ENCODE peak calls at places on chromosomes 12 and 14, in four cellular contexts. One of them, this sample, is unnamed.

GRCh38 chr12:25929096-25929637 is 29.3 kb upstream of the RASSF8 start:
- DNase-seq in heart left ventricle: no peak
- DNase-seq in MM.1S: no peak
- DNase-seq in endothelial cell of umbilical vein: no peak
- DNase-seq in this sample: no peak

GRCh38 chr14:75242546-75243273 is 35.9 kb upstream of the FOS start:
- DNase-seq in heart left ventricle: peak
- DNase-seq in MM.1S: no peak
- DNase-seq in endothelial cell of umbilical vein: no peak
- DNase-seq in this sample: no peak

GRCh38 chr12:132275110-132275531 is 54.3 kb downstream of the GALNT9 start:
- DNase-seq in heart left ventricle: no peak
- DNase-seq in MM.1S: no peak
- DNase-seq in endothelial cell of umbilical vein: peak
- DNase-seq in this sample: no peak

GRCh38 chr12:126784328-126784921 is 1482.5 kb upstream of the TMEM132C start:
- DNase-seq in heart left ventricle: peak
- DNase-seq in MM.1S: peak
- DNase-seq in endothelial cell of umbilical vein: no peak
- DNase-seq in this sample: peak

GRCh38 chr12:21239866-21240265 is 94.9 kb downstream of the SLCO1A2 start:
- DNase-seq in heart left ventricle: no peak
- DNase-seq in MM.1S: no peak
- DNase-seq in endothelial cell of umbilical vein: no peak
- DNase-seq in this sample: no peak

GRCh38 chr14:73786942-73787759 is 64.5 kb upstream of the PTGR2 start:
- DNase-seq in heart left ventricle: peak
- DNase-seq in MM.1S: peak
- DNase-seq in endothelial cell of umbilical vein: peak
- DNase-seq in this sample: peak

GRCh38 chr14:104155513-104155912 is 17.1 kb downstream of the KIF26A start:
- DNase-seq in heart left ventricle: peak
- DNase-seq in MM.1S: no peak
- DNase-seq in endothelial cell of umbilical vein: peak
- DNase-seq in this sample: no peak

GRCh38 chr14:95514131-95515079 is 2.0 kb downstream of the SYNE3 start:
- DNase-seq in heart left ventricle: no peak
- DNase-seq in MM.1S: peak
- DNase-seq in endothelial cell of umbilical vein: no peak
- DNase-seq in this sample: no peak

GRCh38 chr14:75477881-75478280 is 44.4 kb upstream of the BATF start:
- DNase-seq in heart left ventricle: no peak
- DNase-seq in MM.1S: no peak
- DNase-seq in endothelial cell of umbilical vein: no peak
- DNase-seq in this sample: no peak

GRCh38 chr12:2324375-2324774 is 271.6 kb downstream of the CACNA1C start:
- DNase-seq in heart left ventricle: no peak
- DNase-seq in MM.1S: no peak
- DNase-seq in endothelial cell of umbilical vein: peak
- DNase-seq in this sample: no peak

GRCh38 chr14:99531221-99532096 is 50.2 kb downstream of the CCNK start:
- DNase-seq in heart left ventricle: no peak
- DNase-seq in MM.1S: no peak
- DNase-seq in endothelial cell of umbilical vein: peak
- DNase-seq in this sample: no peak

GRCh38 chr14:76591270-76591669 is 170.0 kb upstream of the VASH1 start:
- DNase-seq in heart left ventricle: no peak
- DNase-seq in MM.1S: no peak
- DNase-seq in endothelial cell of umbilical vein: no peak
- DNase-seq in this sample: no peak

GRCh38 chr14:68978550-68978911 is 571 bp downstream of the ACTN1 start:
- DNase-seq in heart left ventricle: peak
- DNase-seq in MM.1S: no peak
- DNase-seq in endothelial cell of umbilical vein: peak
- DNase-seq in this sample: peak

GRCh38 chr12:89948266-89949175 is 239.9 kb upstream of the ATP2B1 start:
- DNase-seq in heart left ventricle: no peak
- DNase-seq in MM.1S: no peak
- DNase-seq in endothelial cell of umbilical vein: peak
- DNase-seq in this sample: no peak

DNA sequence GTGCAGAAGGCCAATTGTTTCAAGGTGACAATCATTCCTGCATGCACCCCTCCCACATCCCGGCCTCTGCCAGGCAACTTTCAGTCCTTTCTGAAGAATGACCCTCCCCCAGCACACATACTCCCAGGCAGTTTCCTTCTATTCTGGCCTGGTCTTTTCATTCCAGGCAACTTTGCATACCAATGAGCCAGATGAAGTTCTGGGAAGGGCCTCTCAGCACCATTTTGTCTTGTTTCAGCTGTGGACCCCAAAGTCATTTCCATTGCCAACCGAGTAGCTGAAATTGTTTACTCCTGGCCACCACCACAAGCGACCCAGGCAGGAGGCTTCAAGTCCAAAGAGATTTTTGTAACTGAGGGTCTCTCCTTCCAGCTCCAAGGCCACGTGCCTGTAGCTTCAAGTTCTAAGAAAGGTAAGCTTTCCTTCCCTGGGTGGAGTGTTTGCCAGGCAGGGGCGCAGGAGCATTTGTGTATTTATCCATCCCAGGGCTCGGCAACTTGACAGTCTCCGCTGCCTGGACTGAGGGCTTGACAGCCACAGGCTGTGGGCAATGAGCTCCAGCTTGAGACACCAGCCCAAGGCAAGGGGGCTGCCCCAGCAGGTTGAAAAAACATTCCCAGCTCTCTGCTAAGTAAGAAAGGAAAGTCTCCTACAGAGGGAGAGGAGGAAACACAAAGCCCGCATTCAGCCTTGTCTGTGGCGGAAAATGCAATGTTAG is 16.4 kb downstream of the BCL2L14 start:
- DNase-seq in heart left ventricle: no peak
- DNase-seq in MM.1S: no peak
- DNase-seq in endothelial cell of umbilical vein: no peak
- DNase-seq in this sample: no peak
- TF ChIP-seq CTCF in heart left ventricle: no peak
- TF ChIP-seq CTCF in MM.1S: no peak
- TF ChIP-seq CTCF in endothelial cell of umbilical vein: no peak
- TF ChIP-seq CTCF in this sample: no peak

GRCh38 chr12:14362347-14362746 is 3.1 kb upstream of the ATF7IP start:
- DNase-seq in heart left ventricle: no peak
- DNase-seq in MM.1S: no peak
- DNase-seq in endothelial cell of umbilical vein: peak
- DNase-seq in this sample: peak

GRCh38 chr12:14367097-14367661 is 1.7 kb downstream of the ATF7IP start:
- DNase-seq in heart left ventricle: no peak
- DNase-seq in MM.1S: peak
- DNase-seq in endothelial cell of umbilical vein: peak
- DNase-seq in this sample: peak

GRCh38 chr12:14364583-14365271 is 755 bp upstream of the ATF7IP start:
- DNase-seq in heart left ventricle: no peak
- DNase-seq in MM.1S: no peak
- DNase-seq in endothelial cell of umbilical vein: no peak
- DNase-seq in this sample: no peak

GRCh38 chr12:14366211-14366762 is 805 bp downstream of the ATF7IP start:
- DNase-seq in heart left ventricle: no peak
- DNase-seq in MM.1S: peak
- DNase-seq in endothelial cell of umbilical vein: no peak
- DNase-seq in this sample: no peak

DNA sequence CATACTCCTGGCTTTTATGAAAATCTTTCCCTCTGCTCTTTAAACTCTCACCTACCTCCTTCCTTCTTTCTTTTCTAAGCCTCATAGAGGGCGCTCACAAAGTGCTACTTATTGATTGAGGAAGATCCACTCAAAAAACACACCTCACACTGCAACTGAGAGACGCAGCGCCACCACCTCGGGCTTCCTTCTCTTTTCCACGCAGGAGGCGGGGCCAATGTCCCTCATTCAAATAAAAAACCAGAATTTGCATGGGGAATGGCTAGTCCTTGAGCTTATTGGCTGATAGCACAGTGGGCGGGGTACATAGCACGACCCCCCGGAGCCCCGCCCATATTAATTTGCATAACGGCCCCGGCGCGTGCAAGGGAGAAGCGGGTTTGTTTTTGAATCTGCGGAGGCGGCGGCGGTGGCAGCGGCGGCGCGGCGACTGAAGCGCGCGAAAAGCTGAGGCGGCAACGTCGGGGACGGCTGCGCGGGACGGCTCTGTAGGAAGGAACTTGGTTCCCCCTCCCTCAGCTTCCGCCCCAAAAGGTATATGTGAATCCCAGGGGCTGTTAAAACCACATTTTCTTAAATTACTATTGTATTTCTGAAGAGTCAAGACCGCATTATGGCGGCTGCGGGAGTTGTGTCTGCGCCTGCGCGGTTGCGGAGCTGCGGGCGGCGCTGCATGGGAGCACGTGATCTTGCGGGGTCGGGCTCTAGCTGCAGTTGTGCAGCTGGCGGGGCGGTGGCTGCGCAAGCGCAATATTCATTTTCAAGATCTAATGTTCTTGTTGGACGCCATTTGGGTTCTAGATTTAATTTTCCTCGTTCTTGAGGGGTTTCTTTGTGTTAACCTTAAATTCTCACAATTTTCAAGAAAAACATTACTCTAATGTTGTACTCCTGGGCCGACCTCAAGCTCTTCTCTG is at the start of gene ATF7IP:
- DNase-seq in heart left ventricle: peak
- DNase-seq in MM.1S: peak
- DNase-seq in endothelial cell of umbilical vein: peak
- DNase-seq in this sample: peak
- TF ChIP-seq CTCF in heart left ventricle: no peak
- TF ChIP-seq CTCF in MM.1S: peak
- TF ChIP-seq CTCF in endothelial cell of umbilical vein: no peak
- TF ChIP-seq CTCF in this sample: no peak

GRCh38 chr14:67567654-67568053 is 32.4 kb downstream of the PIGH start:
- DNase-seq in heart left ventricle: peak
- DNase-seq in MM.1S: no peak
- DNase-seq in endothelial cell of umbilical vein: no peak
- DNase-seq in this sample: no peak
- TF ChIP-seq CTCF in heart left ventricle: no peak
- TF ChIP-seq CTCF in MM.1S: no peak
- TF ChIP-seq CTCF in endothelial cell of umbilical vein: no peak
- TF ChIP-seq CTCF in this sample: no peak

DNA sequence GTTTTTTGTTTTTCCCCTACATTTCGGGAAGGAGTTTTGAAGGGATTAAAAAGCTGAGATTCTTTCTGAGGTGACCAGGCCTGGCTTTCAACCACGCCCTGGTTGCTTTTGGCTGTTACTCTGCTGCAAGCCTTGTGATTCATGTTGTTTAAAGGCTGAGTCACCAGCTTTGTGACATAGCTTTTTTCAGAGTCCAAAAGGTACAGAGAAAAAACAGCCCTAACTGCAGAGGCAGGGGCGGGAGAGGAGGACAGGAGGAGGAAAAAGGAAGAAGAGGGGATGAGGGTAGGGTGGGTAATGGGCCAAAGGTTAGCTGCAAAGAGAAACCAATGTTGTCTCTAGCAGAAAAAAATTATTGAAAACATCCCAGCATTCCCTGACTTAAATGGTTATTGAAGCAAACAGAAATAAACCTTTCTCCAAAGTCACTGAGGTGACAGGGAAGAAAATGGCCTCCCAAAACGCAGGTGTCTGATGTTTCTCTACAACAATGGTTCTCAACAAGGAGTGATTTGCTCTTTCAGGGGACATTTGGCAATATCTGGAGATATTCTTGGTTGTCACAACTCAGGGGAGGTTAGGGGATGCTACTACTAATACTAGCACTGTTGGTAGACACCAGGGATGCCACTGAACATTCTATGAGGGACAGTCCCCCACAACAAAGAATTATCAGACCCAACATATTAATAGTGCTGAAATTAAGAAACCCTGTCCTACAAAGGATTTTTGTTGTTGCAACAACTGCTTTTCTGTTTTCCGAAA is 2.1 kb upstream of the UBC start:
- DNase-seq in heart left ventricle: peak
- DNase-seq in MM.1S: peak
- DNase-seq in endothelial cell of umbilical vein: peak
- DNase-seq in this sample: no peak
- TF ChIP-seq CTCF in heart left ventricle: no peak
- TF ChIP-seq CTCF in MM.1S: no peak
- TF ChIP-seq CTCF in endothelial cell of umbilical vein: no peak
- TF ChIP-seq CTCF in this sample: no peak

GRCh38 chr12:105861232-105861631 is 277.5 kb downstream of the NUAK1 start:
- DNase-seq in heart left ventricle: no peak
- DNase-seq in MM.1S: no peak
- DNase-seq in endothelial cell of umbilical vein: no peak
- DNase-seq in this sample: no peak

GRCh38 chr12:105852496-105852895 is 286.3 kb downstream of the NUAK1 start:
- DNase-seq in heart left ventricle: no peak
- DNase-seq in MM.1S: peak
- DNase-seq in endothelial cell of umbilical vein: no peak
- DNase-seq in this sample: no peak

GRCh38 chr12:105860556-105861207 is 278.1 kb downstream of the NUAK1 start:
- DNase-seq in heart left ventricle: no peak
- DNase-seq in MM.1S: no peak
- DNase-seq in endothelial cell of umbilical vein: no peak
- DNase-seq in this sample: no peak

GRCh38 chr12:105852958-105853357 is 285.8 kb downstream of the NUAK1 start:
- DNase-seq in heart left ventricle: peak
- DNase-seq in MM.1S: no peak
- DNase-seq in endothelial cell of umbilical vein: no peak
- DNase-seq in this sample: no peak

GRCh38 chr12:105855691-105856405 is 282.9 kb downstream of the NUAK1 start:
- DNase-seq in heart left ventricle: no peak
- DNase-seq in MM.1S: no peak
- DNase-seq in endothelial cell of umbilical vein: no peak
- DNase-seq in this sample: no peak
- TF ChIP-seq CTCF in heart left ventricle: no peak
- TF ChIP-seq CTCF in MM.1S: no peak
- TF ChIP-seq CTCF in endothelial cell of umbilical vein: no peak
- TF ChIP-seq CTCF in this sample: no peak

GRCh38 chr12:56374726-56375597 is 12.3 kb upstream of the APOF start:
- DNase-seq in heart left ventricle: no peak
- DNase-seq in MM.1S: no peak
- DNase-seq in endothelial cell of umbilical vein: peak
- DNase-seq in this sample: no peak

GRCh38 chr12:56373515-56373914 is 10.9 kb upstream of the APOF start:
- DNase-seq in heart left ventricle: no peak
- DNase-seq in MM.1S: no peak
- DNase-seq in endothelial cell of umbilical vein: no peak
- DNase-seq in this sample: no peak

GRCh38 chr12:56375598-56376434 is 13.2 kb upstream of the APOF start:
- DNase-seq in heart left ventricle: no peak
- DNase-seq in MM.1S: peak
- DNase-seq in endothelial cell of umbilical vein: no peak
- DNase-seq in this sample: peak

GRCh38 chr12:56377989-56378316 is 15.3 kb upstream of the APOF start:
- DNase-seq in heart left ventricle: no peak
- DNase-seq in MM.1S: no peak
- DNase-seq in endothelial cell of umbilical vein: no peak
- DNase-seq in this sample: no peak

GRCh38 chr12:56377310-56377988 is 14.8 kb upstream of the APOF start:
- DNase-seq in heart left ventricle: no peak
- DNase-seq in MM.1S: no peak
- DNase-seq in endothelial cell of umbilical vein: peak
- DNase-seq in this sample: no peak
- TF ChIP-seq CTCF in heart left ventricle: no peak
- TF ChIP-seq CTCF in MM.1S: no peak
- TF ChIP-seq CTCF in endothelial cell of umbilical vein: no peak
- TF ChIP-seq CTCF in this sample: no peak